ENCODE peak calls at places on chromosome 12, in five cellular contexts. I is PC-3, A is spleen, B is pancreas, O is stomach. R is an unnamed sample. For H3K36me3, the result is how much of the 10 kb centered on the place peaks cover.

GRCh38 chr12:120238839-120239445 is 26.6 kb downstream of the PXN start:
- DNase-seq in I (peak), A (no peak), B (no peak), O (no peak), R (no peak)

GRCh38 chr12:108447168-108447840 is 67.8 kb upstream of the FICD start:
- DNase-seq in I (no peak), A (no peak), B (no peak), O (no peak), R (peak)

GRCh38 chr12:107645630-107646333 is 39.8 kb upstream of the PWP1 start:
- DNase-seq in I (no peak), A (no peak), B (no peak), O (no peak), R (peak)

GRCh38 chr12:45644521-45644920 is 85.0 kb upstream of the ARID2 start:
- DNase-seq in I (peak), A (no peak), B (no peak), O (no peak), R (peak)

GRCh38 chr12:24499151-24500146 is 449.5 kb downstream of the BCAT1 start:
- DNase-seq in I (no peak), A (no peak), B (no peak), O (no peak), R (peak)

GRCh38 chr12:71780207-71780822 is 25.7 kb downstream of the RAB21 start:
- DNase-seq in I (peak), A (no peak), B (no peak), O (peak), R (peak)

GRCh38 chr12:120432772-120433525 is 5.0 kb upstream of the COX6A1 start:
- DNase-seq in I (no peak), A (no peak), B (no peak), O (no peak), R (no peak)

GRCh38 chr12:93838180-93838579 is 161.0 kb downstream of the CRADD start:
- DNase-seq in I (no peak), A (no peak), B (no peak), O (no peak), R (no peak)

GRCh38 chr12:57620245-57620935 is 9.2 kb downstream of the ARHGEF25 start:
- DNase-seq in I (no peak), A (no peak), B (no peak), O (no peak), R (no peak)

GRCh38 chr12:57620936-57621496 is 9.8 kb downstream of the ARHGEF25 start:
- DNase-seq in I (no peak), A (no peak), B (no peak), O (no peak), R (no peak)

GRCh38 chr12:57619434-57620244 is 8.4 kb downstream of the ARHGEF25 start:
- DNase-seq in I (no peak), A (no peak), B (no peak), O (peak), R (no peak)

GRCh38 chr12:57617942-57618341 is 6.7 kb downstream of the ARHGEF25 start:
- DNase-seq in I (no peak), A (no peak), B (no peak), O (no peak), R (no peak)

GRCh38 chr12:57618966-57619433 is 7.8 kb downstream of the ARHGEF25 start:
- DNase-seq in I (no peak), A (no peak), B (no peak), O (no peak), R (no peak)
- H3K36me3 ChIP-seq in I (under half), A (under half), B (under half), O (under half), R (under half)

GRCh38 chr12:53327435-53328042 is 6.1 kb upstream of the AAAS start:
- DNase-seq in I (peak), A (no peak), B (no peak), O (no peak), R (no peak)
- TF ChIP-seq CTCF in I (peak), A (peak), B (no peak), O (no peak), R (peak)

GRCh38 chr12:54961190-54961589 is 23.4 kb downstream of the TESPA1 start:
- DNase-seq in I (no peak), A (no peak), B (no peak), O (no peak), R (no peak)
- H3K36me3 ChIP-seq in I (under half), A (under half), B (under half), O (under half), R (under half)

GRCh38 chr12:57147641-57147944 is 174 bp upstream of the LRP1-AS start:
- DNase-seq in I (no peak), A (no peak), B (no peak), O (no peak), R (no peak)

GRCh38 chr12:57146092-57146491 is 1.3 kb downstream of the LRP1-AS start:
- DNase-seq in I (no peak), A (no peak), B (no peak), O (no peak), R (no peak)

GRCh38 chr12:57146925-57147640 is at the start of gene LRP1-AS:
- DNase-seq in I (no peak), A (no peak), B (no peak), O (no peak), R (no peak)

GRCh38 chr12:57143454-57143853 is 4.0 kb downstream of the LRP1-AS start:
- DNase-seq in I (no peak), A (no peak), B (no peak), O (no peak), R (no peak)

GRCh38 chr12:57145460-57146059 is 1.9 kb downstream of the LRP1-AS start:
- DNase-seq in I (no peak), A (no peak), B (no peak), O (no peak), R (no peak)
- TF ChIP-seq CTCF in I (no peak), A (no peak), B (no peak), O (no peak), R (no peak)

DNA sequence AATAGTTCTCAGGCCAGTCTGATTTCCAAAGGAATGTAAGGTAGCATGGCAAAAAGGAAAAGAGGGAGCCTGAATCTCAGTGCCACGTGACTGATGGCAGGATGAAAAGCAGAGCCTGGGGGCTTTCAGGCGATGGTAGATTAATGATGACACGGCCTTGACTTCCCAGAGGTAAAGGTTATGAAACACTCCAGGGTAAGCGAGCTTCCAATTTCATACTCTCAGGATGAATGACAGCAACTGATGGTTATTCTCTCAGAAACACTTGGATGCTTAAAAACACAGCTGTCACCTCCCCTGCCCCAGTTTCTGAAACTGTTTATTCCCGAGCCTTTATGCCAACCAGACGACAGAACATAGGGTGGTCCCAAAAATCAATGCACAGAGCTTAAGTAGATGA is 28.8 kb downstream of the GDF11 start:
- DNase-seq in I (no peak), A (no peak), B (no peak), O (no peak), R (no peak)
- H3K36me3 ChIP-seq in I (under half), A (under half), B (under half), O (half or more), R (under half)

GRCh38 chr12:131047789-131048610 is 94.3 kb downstream of the ADGRD1 start:
- DNase-seq in I (no peak), A (peak), B (peak), O (no peak), R (no peak)

GRCh38 chr12:131045705-131046460 is 92.2 kb downstream of the ADGRD1 start:
- DNase-seq in I (no peak), A (peak), B (peak), O (no peak), R (no peak)

GRCh38 chr12:131049002-131049401 is 95.3 kb downstream of the ADGRD1 start:
- DNase-seq in I (no peak), A (peak), B (peak), O (no peak), R (no peak)

GRCh38 chr12:131048611-131048990 is 94.9 kb downstream of the ADGRD1 start:
- DNase-seq in I (no peak), A (peak), B (no peak), O (no peak), R (no peak)

DNA sequence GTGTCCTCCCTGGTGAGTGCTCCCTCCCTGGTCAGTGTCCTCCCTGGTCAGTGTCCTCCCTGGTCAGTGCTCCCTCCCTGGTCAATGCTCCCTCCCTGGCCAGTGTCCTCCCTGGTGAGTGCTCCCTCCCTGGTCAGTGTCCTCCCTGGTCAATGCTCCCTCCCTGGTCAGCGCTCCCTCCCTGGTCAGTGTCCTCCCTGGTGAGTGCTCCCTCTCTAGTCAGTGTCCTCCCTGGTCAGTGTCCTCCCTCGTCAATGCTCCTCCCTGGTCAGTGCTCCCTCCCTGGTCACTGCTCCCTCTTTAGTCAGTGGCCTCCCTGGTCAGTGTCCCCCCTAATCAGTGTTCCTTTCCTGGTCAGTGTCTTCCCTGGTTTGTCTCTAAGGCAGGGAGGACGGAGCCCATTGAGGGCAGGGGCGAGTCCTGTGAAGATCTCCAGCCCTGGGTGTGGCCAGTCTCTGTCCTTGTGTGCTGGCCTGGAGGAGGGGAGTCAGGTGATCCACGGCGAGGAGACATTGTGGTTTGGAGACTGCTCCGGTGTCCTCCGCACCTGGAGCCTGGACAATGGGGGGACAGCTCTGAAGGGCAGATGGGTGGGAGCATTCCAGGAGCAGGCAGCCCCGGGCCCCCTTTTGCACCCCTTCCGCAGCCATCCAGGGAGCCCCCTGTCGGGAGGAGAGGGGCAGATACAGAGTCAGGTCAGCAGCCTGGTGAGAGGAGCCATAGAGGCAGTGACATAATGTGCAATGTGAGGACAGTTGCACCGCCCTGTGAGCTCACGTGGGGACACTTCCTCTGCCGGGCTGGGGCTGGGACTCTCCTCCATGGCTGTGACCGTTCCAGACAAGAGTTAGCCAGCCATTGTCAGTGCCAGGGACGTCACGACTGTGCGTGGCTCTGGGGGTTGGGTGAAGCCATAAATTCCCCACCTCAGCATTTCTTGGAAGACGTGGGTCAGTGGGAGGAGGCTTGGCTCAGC is 93.4 kb downstream of the ADGRD1 start:
- DNase-seq in I (no peak), A (peak), B (peak), O (no peak), R (no peak)
- TF ChIP-seq CTCF in I (no peak), A (no peak), B (no peak), O (no peak), R (no peak)

DNA sequence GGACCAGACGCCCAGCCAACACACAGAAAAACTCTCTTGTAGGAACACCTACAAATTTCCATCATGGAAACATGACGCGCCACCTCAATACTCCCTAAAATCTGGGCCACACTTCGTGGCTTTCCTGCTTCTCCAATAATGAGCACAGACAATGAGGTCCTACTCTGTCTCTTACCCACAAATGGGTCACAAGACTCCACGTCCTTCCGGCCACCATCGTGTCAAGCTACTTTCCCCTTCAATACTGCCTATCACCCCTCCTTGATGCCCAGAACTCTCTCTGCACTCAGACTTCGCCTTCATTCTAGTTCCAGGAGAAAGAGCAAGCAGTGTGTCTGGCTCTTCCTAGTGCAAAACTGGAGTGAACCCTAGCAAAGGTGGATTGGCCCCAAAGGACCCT is 28.1 kb downstream of the SBNO1 start:
- DNase-seq in I (no peak), A (no peak), B (no peak), O (no peak), R (no peak)
- H3K36me3 ChIP-seq in I (under half), A (half or more), B (under half), O (half or more), R (half or more)

GRCh38 chr12:40378721-40379120 is 153.9 kb downstream of the LRRK2 start:
- DNase-seq in I (no peak), A (no peak), B (no peak), O (no peak), R (no peak)

GRCh38 chr12:40376533-40377267 is 151.9 kb downstream of the LRRK2 start:
- DNase-seq in I (no peak), A (no peak), B (no peak), O (no peak), R (no peak)

DNA sequence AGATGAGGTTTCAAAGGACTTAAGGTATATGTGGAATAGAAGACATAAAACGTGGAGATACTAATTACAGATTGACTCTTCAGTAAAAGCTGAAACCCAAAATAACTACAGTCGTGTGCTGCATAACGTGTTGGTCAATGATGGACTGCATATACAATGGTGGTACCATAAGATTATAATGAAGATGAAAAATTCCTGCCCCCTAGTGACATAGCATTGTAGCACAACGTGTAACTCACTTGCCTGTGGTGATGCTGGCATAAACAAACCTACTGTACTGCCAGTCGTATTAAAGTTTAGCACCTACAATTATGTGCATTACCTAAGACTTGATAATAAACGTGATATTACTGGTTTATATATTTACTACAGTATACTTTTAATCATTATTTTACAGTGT is 150.3 kb downstream of the LRRK2 start:
- DNase-seq in I (peak), A (no peak), B (no peak), O (no peak), R (peak)
- TF ChIP-seq CTCF in I (peak), A (no peak), B (no peak), O (no peak), R (peak)

GRCh38 chr12:114858388-114859146 is 174.6 kb upstream of the TBX3 start:
- DNase-seq in I (peak), A (no peak), B (no peak), O (no peak), R (no peak)
- H3K36me3 ChIP-seq in I (under half), A (under half), B (under half), O (under half), R (under half)